ENCODE peak calls at places on chromosomes 13 and 19, in five cellular contexts. K, W, B, C and T are unnamed samples.

GRCh38 chr19:18589380-18590272 is 1.0 kb downstream of the REX1BD start:
- DNase-seq in K (peak; percentile 68), W (peak; percentile 74), B (peak; percentile 66), C (no peak), T (peak; percentile 58)

GRCh38 chr13:45238945-45239795 is 38.3 kb upstream of the KCTD4 start:
- DNase-seq in K (peak; percentile 77), W (no peak), B (no peak), C (no peak), T (peak; percentile 80)

GRCh38 chr13:21075303-21076264 is 14.2 kb upstream of the LATS2 start:
- DNase-seq in K (peak; percentile 42), W (peak; percentile 34), B (peak; percentile 53), C (no peak), T (no peak)

GRCh38 chr19:11247391-11247790 is 8.0 kb downstream of the ANGPTL8 start:
- DNase-seq in K (no peak), W (no peak), B (peak; percentile 90), C (no peak), T (no peak)

GRCh38 chr19:47239610-47240296 is 8.8 kb upstream of the BBC3 start:
- DNase-seq in K (peak; percentile 70), W (peak; percentile 58), B (peak; percentile 40), C (no peak), T (no peak)

GRCh38 chr13:112032186-112032835 is 34.6 kb upstream of the SOX1 start:
- DNase-seq in K (no peak), W (no peak), B (no peak), C (no peak), T (peak; percentile 82)

GRCh38 chr13:32426191-32426980 is 1.5 kb downstream of the N4BP2L1 start:
- DNase-seq in K (no peak), W (no peak), B (no peak), C (no peak), T (no peak)

GRCh38 chr13:112744306-112745021 is 54.6 kb downstream of the ATP11A start:
- DNase-seq in K (peak; percentile 71), W (no peak), B (no peak), C (no peak), T (no peak)

GRCh38 chr19:3142292-3142670 is 6.4 kb downstream of the GNA15 start:
- DNase-seq in K (peak; percentile 77), W (no peak), B (no peak), C (no peak), T (peak; percentile 89)

GRCh38 chr13:79995334-79995733 is 345.6 kb downstream of the SPRY2 start:
- DNase-seq in K (peak; percentile 95), W (no peak), B (no peak), C (no peak), T (peak; percentile 41)
- TF ChIP-seq CTCF in K (no peak), W (no peak), B (no peak), C (no peak), T (no peak)

GRCh38 chr13:51825165-51825592 is 19.8 kb downstream of the TMEM272 start:
- DNase-seq in K (peak; percentile 69), W (no peak), B (no peak), C (no peak), T (no peak)

GRCh38 chr13:51823861-51824260 is 19.9 kb upstream of the DHRS12 start:
- DNase-seq in K (no peak), W (no peak), B (no peak), C (no peak), T (no peak)

GRCh38 chr13:51821666-51822065 is 17.7 kb upstream of the DHRS12 start:
- DNase-seq in K (no peak), W (no peak), B (no peak), C (no peak), T (no peak)

GRCh38 chr13:51822106-51822840 is 18.3 kb upstream of the DHRS12 start:
- DNase-seq in K (no peak), W (no peak), B (no peak), C (no peak), T (no peak)

GRCh38 chr13:51823351-51823750 is 19.4 kb upstream of the DHRS12 start:
- DNase-seq in K (peak; percentile 27), W (no peak), B (no peak), C (no peak), T (no peak)
- H3K27ac ChIP-seq in K (no peak overlapping the region), W (no peak overlapping the region), B (peak overlapping the region; percentile 73), C (no peak overlapping the region), T (no peak overlapping the region)

GRCh38 chr19:13079542-13079986 is 23.1 kb downstream of the LYL1 start:
- DNase-seq in K (peak; percentile 63), W (peak; percentile 77), B (no peak), C (no peak), T (no peak)

GRCh38 chr19:13083627-13084026 is 19.0 kb downstream of the LYL1 start:
- DNase-seq in K (no peak), W (no peak), B (no peak), C (no peak), T (no peak)

GRCh38 chr19:13083008-13083404 is 19.7 kb downstream of the LYL1 start:
- DNase-seq in K (no peak), W (no peak), B (no peak), C (no peak), T (no peak)

GRCh38 chr19:13085673-13086072 is 17.0 kb downstream of the LYL1 start:
- DNase-seq in K (no peak), W (no peak), B (no peak), C (no peak), T (no peak)

GRCh38 chr19:13082192-13083007 is 20.3 kb downstream of the LYL1 start:
- DNase-seq in K (peak; percentile 59), W (no peak), B (no peak), C (no peak), T (no peak)
- TF ChIP-seq CTCF in K (peak; percentile 45), W (no peak), B (peak; percentile 50), C (no peak), T (no peak)

GRCh38 chr19:6866646-6867255 is 20.6 kb upstream of the ADGRE1 start:
- DNase-seq in K (no peak), W (no peak), B (no peak), C (no peak), T (no peak)

GRCh38 chr19:6862673-6863078 is 24.7 kb upstream of the ADGRE1 start:
- DNase-seq in K (peak; percentile 69), W (peak; percentile 78), B (peak; percentile 81), C (peak; percentile 78), T (peak; percentile 62)

GRCh38 chr19:6856749-6857372 is 30.5 kb upstream of the ADGRE1 start:
- DNase-seq in K (no peak), W (no peak), B (no peak), C (no peak), T (no peak)

GRCh38 chr19:6865849-6866248 is 21.5 kb upstream of the ADGRE1 start:
- DNase-seq in K (no peak), W (no peak), B (no peak), C (no peak), T (no peak)

DNA sequence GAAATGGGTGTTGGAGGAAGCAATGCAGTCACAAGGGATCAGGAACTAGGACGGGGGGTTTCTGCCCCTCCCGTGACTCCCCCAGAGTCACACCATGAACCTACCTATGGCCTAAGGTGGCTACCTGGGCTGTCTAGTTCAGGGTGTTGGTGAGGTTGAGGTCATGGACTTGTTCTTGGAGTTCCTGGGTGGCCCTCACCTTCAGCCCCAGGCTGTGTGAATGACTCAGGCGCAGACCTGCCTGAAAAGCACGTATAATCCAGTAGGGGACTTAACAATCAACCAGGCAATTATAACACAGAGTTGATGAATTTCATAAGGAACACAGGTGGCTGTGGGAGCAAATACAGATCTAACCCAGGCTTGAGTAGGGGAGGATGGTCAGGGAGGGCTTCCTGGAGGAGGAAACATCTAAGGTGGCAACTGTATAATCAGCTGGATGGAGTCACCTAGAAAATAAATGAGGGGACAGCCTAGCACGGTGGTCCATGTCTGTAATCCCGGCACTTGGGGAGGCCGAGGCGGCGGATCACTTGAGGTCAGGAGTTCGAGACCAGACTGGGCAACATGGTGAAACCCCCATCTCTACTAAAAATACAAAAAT is 25.6 kb upstream of the ADGRE1 start:
- DNase-seq in K (no peak), W (no peak), B (no peak), C (no peak), T (peak; percentile 25)
- H3K27ac ChIP-seq in K (no peak overlapping the region), W (no peak overlapping the region), B (no peak overlapping the region), C (no peak overlapping the region), T (no peak overlapping the region)

GRCh38 chr19:51511353-51511752 is 9.8 kb upstream of the SIGLEC12 start:
- DNase-seq in K (no peak), W (no peak), B (no peak), C (no peak), T (no peak)
- TF ChIP-seq CTCF in K (peak; percentile 15), W (no peak), B (no peak), C (no peak), T (no peak)

GRCh38 chr19:46196410-46197124 is 33.0 kb upstream of the IGFL1 start:
- DNase-seq in K (no peak), W (no peak), B (no peak), C (no peak), T (no peak)
- H3K27ac ChIP-seq in K (no peak overlapping the region), W (no peak overlapping the region), B (no peak overlapping the region), C (no peak overlapping the region), T (peak overlapping the region; percentile 98)

GRCh38 chr13:36089130-36089529 is 42.1 kb downstream of the DCLK1 start:
- DNase-seq in K (no peak), W (no peak), B (no peak), C (no peak), T (no peak)
- TF ChIP-seq CTCF in K (no peak), W (no peak), B (no peak), C (no peak), T (no peak)

DNA sequence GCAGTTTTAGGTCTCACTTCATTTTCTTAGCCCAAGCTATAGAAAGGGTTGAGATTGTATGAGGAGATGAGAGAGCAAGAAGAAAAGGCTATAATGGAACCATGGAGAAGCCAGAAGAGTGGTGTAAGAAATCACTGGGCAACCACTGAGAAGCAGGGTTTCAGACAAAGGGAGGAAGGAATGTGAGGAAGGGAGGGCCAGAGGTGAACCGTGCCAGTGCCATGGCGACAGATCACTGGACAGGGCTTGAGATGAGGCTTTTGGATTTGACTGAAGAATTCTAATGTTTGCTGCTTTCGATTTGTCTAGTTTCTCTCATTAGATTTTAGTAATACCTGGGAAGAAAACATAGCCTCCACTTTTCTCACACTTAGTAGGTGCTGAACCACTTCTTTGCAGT is 6.3 kb upstream of the GPR183 start:
- DNase-seq in K (no peak), W (no peak), B (no peak), C (no peak), T (no peak)
- H3K27ac ChIP-seq in K (no peak overlapping the region), W (no peak overlapping the region), B (peak overlapping the region; percentile 49), C (peak overlapping the region; percentile 18), T (no peak overlapping the region)

GRCh38 chr19:4502282-4503223 is 15.7 kb downstream of the PLIN4 start:
- DNase-seq in K (no peak), W (no peak), B (no peak), C (no peak), T (no peak)

GRCh38 chr19:4504874-4505569 is 13.3 kb downstream of the PLIN4 start:
- DNase-seq in K (no peak), W (no peak), B (no peak), C (no peak), T (no peak)

GRCh38 chr19:4505570-4506448 is 12.5 kb downstream of the PLIN4 start:
- DNase-seq in K (no peak), W (no peak), B (no peak), C (no peak), T (no peak)

GRCh38 chr19:4503224-4504170 is 14.8 kb downstream of the PLIN4 start:
- DNase-seq in K (no peak), W (no peak), B (no peak), C (no peak), T (no peak)

GRCh38 chr19:4504297-4504701 is 14.0 kb downstream of the PLIN4 start:
- DNase-seq in K (no peak), W (no peak), B (no peak), C (no peak), T (no peak)
- TF ChIP-seq CTCF in K (no peak), W (no peak), B (no peak), C (no peak), T (no peak)

GRCh38 chr13:110471833-110472162 is 89.7 kb downstream of the RAB20 start:
- DNase-seq in K (peak; percentile 52), W (peak; percentile 35), B (peak; percentile 49), C (no peak), T (no peak)
- H3K27ac ChIP-seq in K (no peak overlapping the region), W (no peak overlapping the region), B (peak overlapping the region; percentile 27), C (peak overlapping the region; percentile 10), T (no peak overlapping the region)